ENCODE peak calls at places on chromosomes 3 and 15, in ten cellular contexts. A is AG10803; F is EL; X is tibial nerve; W is A549; B is RWPE1; Y is Calu3; G is stimulated activated CD4-positive, alpha-beta T cell treated with anti-CD3 and anti-CD28 coated beads, Interleukin-15, amount 100 ng/mL, for 1 hour; J is AG04450; Z is CD8-positive, alpha-beta T cell. E is an unnamed sample.

GRCh38 chr3:117126460-117126859 is 416.9 kb downstream of the TUSC7 start:
- DNase-seq in A (no peak), F (no peak), X (no peak), W (no peak), B (no peak), Y (no peak), G (no peak), J (no peak), Z (no peak), E (no peak)

GRCh38 chr3:138686771-138687221 is 78.2 kb downstream of the FAIM start:
- DNase-seq in A (peak), F (peak), X (no peak), W (peak), B (no peak), Y (peak), G (no peak), J (peak), Z (no peak), E (peak)

GRCh38 chr15:59894835-59895234 is 109.3 kb upstream of the FOXB1 start:
- DNase-seq in A (no peak), F (no peak), X (no peak), W (no peak), B (no peak), Y (no peak), G (no peak), J (no peak), Z (no peak), E (no peak)

GRCh38 chr3:50481992-50482391 is 21.4 kb downstream of the CACNA2D2 start:
- DNase-seq in A (no peak), F (no peak), X (no peak), W (no peak), B (no peak), Y (no peak), G (no peak), J (no peak), Z (no peak), E (no peak)

GRCh38 chr3:187130346-187131066 is 8.8 kb downstream of the RPL39L start:
- DNase-seq in A (peak), F (peak), X (no peak), W (no peak), B (peak), Y (no peak), G (no peak), J (peak), Z (peak), E (peak)

GRCh38 chr15:31365655-31366127 is 39.1 kb downstream of the KLF13 start:
- DNase-seq in A (peak), F (peak), X (peak), W (no peak), B (peak), Y (no peak), G (peak), J (peak), Z (peak), E (peak)

GRCh38 chr3:62103531-62103930 is 269.8 kb downstream of the FEZF2 start:
- DNase-seq in A (no peak), F (no peak), X (no peak), W (no peak), B (no peak), Y (no peak), G (no peak), J (no peak), Z (no peak), E (no peak)

GRCh38 chr3:122974764-122975162 is 52.8 kb downstream of the SEMA5B start:
- DNase-seq in A (no peak), F (peak), X (no peak), W (no peak), B (peak), Y (peak), G (no peak), J (no peak), Z (no peak), E (peak)

GRCh38 chr3:52039846-52040245 is 16.5 kb downstream of the DUSP7 start:
- DNase-seq in A (no peak), F (no peak), X (peak), W (no peak), B (no peak), Y (peak), G (no peak), J (no peak), Z (no peak), E (peak)

GRCh38 chr3:45473841-45474240 is 85.5 kb downstream of the LARS2 start:
- DNase-seq in A (peak), F (peak), X (peak), W (no peak), B (no peak), Y (no peak), G (no peak), J (no peak), Z (no peak), E (no peak)

GRCh38 chr3:39192490-39193092 is at the start of gene XIRP1:
- DNase-seq in A (no peak), F (peak), X (no peak), W (no peak), B (no peak), Y (no peak), G (no peak), J (no peak), Z (no peak), E (no peak)

GRCh38 chr3:149077638-149078037 is 8.7 kb downstream of the HLTF start:
- DNase-seq in A (peak), F (peak), X (no peak), W (no peak), B (no peak), Y (no peak), G (no peak), J (peak), Z (no peak), E (peak)

GRCh38 chr3:152664766-152665165 is 170.2 kb upstream of the P2RY1 start:
- DNase-seq in A (no peak), F (no peak), X (no peak), W (no peak), B (no peak), Y (no peak), G (no peak), J (no peak), Z (no peak), E (no peak)

GRCh38 chr15:23690450-23690852 is 3.3 kb upstream of the NDN start:
- DNase-seq in A (peak), F (no peak), X (peak), W (no peak), B (no peak), Y (no peak), G (no peak), J (peak), Z (no peak), E (peak)

GRCh38 chr3:50194128-50194902 is 2.9 kb downstream of the GNAT1 start:
- DNase-seq in A (peak), F (peak), X (peak), W (peak), B (peak), Y (peak), G (peak), J (no peak), Z (peak), E (peak)

GRCh38 chr15:85318048-85318731 is 62.2 kb upstream of the AKAP13 start:
- DNase-seq in A (peak), F (peak), X (no peak), W (peak), B (peak), Y (peak), G (no peak), J (peak), Z (no peak), E (peak)

GRCh38 chr3:136305879-136306278 is 55.7 kb downstream of the PCCB start:
- DNase-seq in A (peak), F (no peak), X (no peak), W (no peak), B (no peak), Y (peak), G (no peak), J (peak), Z (no peak), E (no peak)

GRCh38 chr3:38153986-38154608 is 11.2 kb upstream of the OXSR1 start:
- DNase-seq in A (peak), F (peak), X (no peak), W (no peak), B (peak), Y (peak), G (no peak), J (peak), Z (no peak), E (peak)

GRCh38 chr15:101641894-101642293 is 10.3 kb downstream of the TM2D3 start:
- DNase-seq in A (peak), F (no peak), X (no peak), W (no peak), B (no peak), Y (no peak), G (no peak), J (no peak), Z (no peak), E (no peak)

GRCh38 chr3:64631951-64632350 is 55.8 kb downstream of the ADAMTS9 start:
- DNase-seq in A (no peak), F (no peak), X (no peak), W (no peak), B (no peak), Y (no peak), G (no peak), J (no peak), Z (no peak), E (no peak)

GRCh38 chr15:40340038-40340739 is 550 bp downstream of the CCDC9B start:
- DNase-seq in A (peak), F (peak), X (peak), W (peak), B (peak), Y (peak), G (no peak), J (no peak), Z (no peak), E (peak)

GRCh38 chr15:39435244-39435643 is 145.6 kb upstream of the THBS1 start:
- DNase-seq in A (no peak), F (no peak), X (no peak), W (no peak), B (no peak), Y (no peak), G (no peak), J (no peak), Z (no peak), E (no peak)

GRCh38 chr3:197550489-197550888 is 5.3 kb downstream of the BDH1 start:
- DNase-seq in A (no peak), F (no peak), X (no peak), W (no peak), B (no peak), Y (no peak), G (no peak), J (no peak), Z (no peak), E (no peak)

GRCh38 chr15:39030291-39031070 is 465.9 kb upstream of the RASGRP1 start:
- DNase-seq in A (peak), F (peak), X (no peak), W (no peak), B (no peak), Y (no peak), G (no peak), J (no peak), Z (no peak), E (no peak)

GRCh38 chr3:120332646-120333045 is 16.5 kb downstream of the LRRC58 start:
- DNase-seq in A (no peak), F (no peak), X (no peak), W (no peak), B (no peak), Y (no peak), G (no peak), J (no peak), Z (no peak), E (no peak)

GRCh38 chr3:185760091-185760490 is 64.8 kb downstream of the IGF2BP2 start:
- DNase-seq in A (peak), F (peak), X (no peak), W (no peak), B (no peak), Y (no peak), G (no peak), J (no peak), Z (no peak), E (no peak)

GRCh38 chr15:49423906-49424520 is 971 bp downstream of the FGF7 start:
- DNase-seq in A (no peak), F (no peak), X (no peak), W (no peak), B (no peak), Y (no peak), G (no peak), J (no peak), Z (no peak), E (no peak)

GRCh38 chr3:168061332-168061996 is 34.3 kb downstream of the GOLIM4 start:
- DNase-seq in A (no peak), F (peak), X (no peak), W (no peak), B (no peak), Y (peak), G (no peak), J (no peak), Z (no peak), E (no peak)

GRCh38 chr3:46915297-46915822 is 37.8 kb downstream of the PTH1R start:
- DNase-seq in A (peak), F (no peak), X (no peak), W (no peak), B (no peak), Y (no peak), G (no peak), J (no peak), Z (no peak), E (no peak)